ENCODE peak calls at places on chromosomes 11 and 22, in nine cellular contexts. Z, U, N, O, E, W, L, S and K are unnamed samples.

GRCh38 chr11:12248330-12248729 is 129.0 kb upstream of the PARVA start:
- DNase-seq in Z (no peak), U (no peak), N (peak), O (no peak), E (no peak), W (no peak), L (no peak), S (peak), K (peak)

GRCh38 chr22:17972385-17973181 is 51.8 kb downstream of the MICAL3 start:
- DNase-seq in Z (no peak), U (no peak), N (peak), O (peak), E (peak), W (no peak), L (peak), S (no peak), K (no peak)

GRCh38 chr22:27845603-27846100 is 44.1 kb upstream of the MN1 start:
- DNase-seq in Z (no peak), U (no peak), N (no peak), O (no peak), E (no peak), W (no peak), L (no peak), S (no peak), K (no peak)

GRCh38 chr11:115616941-115617340 is 112.7 kb upstream of the CADM1 start:
- DNase-seq in Z (peak), U (no peak), N (peak), O (peak), E (no peak), W (no peak), L (no peak), S (no peak), K (no peak)

GRCh38 chr11:6498121-6498520 is 1.0 kb downstream of the DNHD1 start:
- DNase-seq in Z (no peak), U (no peak), N (peak), O (no peak), E (no peak), W (no peak), L (no peak), S (no peak), K (no peak)

GRCh38 chr22:29523761-29524160 is 29.8 kb downstream of the THOC5 start:
- DNase-seq in Z (no peak), U (no peak), N (no peak), O (no peak), E (no peak), W (no peak), L (no peak), S (no peak), K (no peak)

GRCh38 chr11:86591631-86592030 is 80.8 kb downstream of the ME3 start:
- DNase-seq in Z (no peak), U (no peak), N (no peak), O (no peak), E (no peak), W (no peak), L (no peak), S (no peak), K (no peak)

GRCh38 chr11:1238767-1239595 is 16.1 kb downstream of the MUC5B start:
- DNase-seq in Z (peak), U (peak), N (no peak), O (no peak), E (no peak), W (no peak), L (peak), S (peak), K (peak)

GRCh38 chr11:16526947-16527346 is 170.6 kb upstream of the SOX6 start:
- DNase-seq in Z (no peak), U (no peak), N (no peak), O (no peak), E (no peak), W (no peak), L (no peak), S (no peak), K (no peak)

GRCh38 chr11:59557940-59558643 is 46.8 kb downstream of the OR4D9 start:
- DNase-seq in Z (no peak), U (no peak), N (peak), O (no peak), E (no peak), W (no peak), L (no peak), S (no peak), K (no peak)

DNA sequence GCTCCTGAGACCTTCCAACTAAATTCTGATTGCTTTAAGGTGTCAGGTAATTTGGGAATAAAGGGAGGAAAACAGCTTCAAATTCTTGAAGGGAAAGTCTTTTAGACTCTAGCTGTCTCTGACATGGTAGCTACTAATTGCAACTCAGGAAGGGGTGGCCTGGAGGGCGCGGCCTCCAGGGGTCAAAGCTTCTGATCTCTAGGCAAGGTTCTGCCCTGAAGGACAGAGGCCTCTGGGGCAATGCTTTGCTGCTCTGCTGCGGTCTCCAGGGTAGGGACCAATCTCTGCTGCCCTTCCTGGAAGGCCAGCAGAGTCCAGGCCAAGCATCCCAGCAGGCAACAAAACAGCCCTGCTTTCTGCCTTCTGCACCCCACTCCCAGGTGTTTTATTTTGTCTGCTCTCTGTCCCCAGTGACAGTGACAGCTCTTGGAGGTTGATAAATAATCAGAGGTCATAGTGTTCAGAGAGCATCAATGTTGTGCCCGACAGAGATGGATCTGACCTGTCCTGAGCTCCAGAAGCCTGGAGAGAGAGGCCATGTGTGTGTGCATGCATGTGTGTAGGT is 1.8 kb upstream of the TUB start:
- DNase-seq in Z (no peak), U (no peak), N (no peak), O (no peak), E (no peak), W (no peak), L (no peak), S (no peak), K (no peak)
- TF ChIP-seq CTCF in Z (no peak), U (no peak), N (no peak), O (no peak), E (no peak), W (no peak), L (no peak), S (no peak), K (no peak)

GRCh38 chr11:94708176-94708575 is 60.0 kb upstream of the AMOTL1 start:
- DNase-seq in Z (no peak), U (no peak), N (no peak), O (no peak), E (no peak), W (no peak), L (no peak), S (no peak), K (no peak)

GRCh38 chr11:94705419-94705818 is 62.7 kb upstream of the AMOTL1 start:
- DNase-seq in Z (no peak), U (no peak), N (no peak), O (no peak), E (no peak), W (no peak), L (no peak), S (no peak), K (no peak)

GRCh38 chr11:94706211-94706610 is 61.9 kb upstream of the AMOTL1 start:
- DNase-seq in Z (no peak), U (no peak), N (peak), O (no peak), E (peak), W (peak), L (peak), S (no peak), K (no peak)

GRCh38 chr11:94700631-94701030 is 67.5 kb upstream of the AMOTL1 start:
- DNase-seq in Z (no peak), U (no peak), N (no peak), O (no peak), E (no peak), W (no peak), L (no peak), S (no peak), K (no peak)

DNA sequence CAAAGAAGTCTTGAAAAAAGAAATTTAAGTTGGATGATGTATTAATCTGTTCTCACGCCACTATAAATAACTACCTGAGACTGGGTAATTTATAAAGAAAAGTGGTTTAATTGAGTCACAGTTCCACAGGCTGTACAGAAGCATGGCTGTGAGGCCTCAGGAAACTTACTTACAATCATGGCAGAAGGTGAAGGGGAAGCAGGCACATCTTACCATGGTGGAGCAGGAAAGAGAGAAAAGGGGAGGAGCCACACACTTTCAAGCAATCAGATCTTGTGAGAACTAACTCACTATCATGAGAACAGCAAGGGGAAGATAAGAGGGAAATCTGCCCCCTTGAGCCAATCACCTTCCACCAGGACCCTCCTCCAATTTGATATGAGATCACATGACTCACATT is 65.7 kb upstream of the AMOTL1 start:
- DNase-seq in Z (no peak), U (no peak), N (no peak), O (no peak), E (no peak), W (no peak), L (no peak), S (no peak), K (no peak)
- TF ChIP-seq CTCF in Z (no peak), U (no peak), N (no peak), O (no peak), E (no peak), W (no peak), L (no peak), S (no peak), K (no peak)

DNA sequence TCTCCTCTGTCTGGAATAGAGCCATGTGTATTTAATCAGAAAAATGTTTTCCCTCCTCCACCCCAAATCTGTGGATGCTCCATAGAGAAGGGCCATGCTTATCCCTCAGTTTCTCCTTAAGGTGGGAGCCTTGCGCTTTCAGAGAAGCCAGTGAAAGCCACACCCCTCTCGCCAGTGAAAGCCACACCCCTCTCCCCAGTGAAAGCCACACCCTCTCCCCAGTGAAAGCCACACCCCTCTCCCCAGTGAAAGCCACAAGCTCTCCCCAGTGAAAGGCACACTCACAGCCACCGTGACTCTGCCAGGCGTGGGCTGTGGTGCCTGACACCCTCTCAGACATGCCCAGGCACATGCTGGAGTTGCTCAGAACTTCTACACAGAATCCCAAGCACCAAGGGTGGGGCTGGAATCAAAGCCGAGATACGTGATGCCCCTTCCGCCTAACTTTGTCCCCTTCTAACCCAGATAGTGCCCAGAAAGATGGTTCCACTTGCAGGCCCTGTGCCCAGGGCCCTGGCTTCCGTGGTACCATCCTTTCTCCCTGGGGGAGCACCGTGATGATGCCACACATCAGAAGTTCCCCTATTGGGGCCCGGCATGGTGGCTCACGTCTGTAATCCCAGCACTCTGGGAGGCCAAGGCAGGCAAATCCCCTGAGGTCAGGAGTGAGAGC is 16.5 kb upstream of the PRR5 start:
- DNase-seq in Z (peak), U (peak), N (peak), O (no peak), E (peak), W (peak), L (peak), S (peak), K (no peak)
- TF ChIP-seq CTCF in Z (no peak), U (no peak), N (no peak), O (no peak), E (no peak), W (no peak), L (no peak), S (no peak), K (no peak)

DNA sequence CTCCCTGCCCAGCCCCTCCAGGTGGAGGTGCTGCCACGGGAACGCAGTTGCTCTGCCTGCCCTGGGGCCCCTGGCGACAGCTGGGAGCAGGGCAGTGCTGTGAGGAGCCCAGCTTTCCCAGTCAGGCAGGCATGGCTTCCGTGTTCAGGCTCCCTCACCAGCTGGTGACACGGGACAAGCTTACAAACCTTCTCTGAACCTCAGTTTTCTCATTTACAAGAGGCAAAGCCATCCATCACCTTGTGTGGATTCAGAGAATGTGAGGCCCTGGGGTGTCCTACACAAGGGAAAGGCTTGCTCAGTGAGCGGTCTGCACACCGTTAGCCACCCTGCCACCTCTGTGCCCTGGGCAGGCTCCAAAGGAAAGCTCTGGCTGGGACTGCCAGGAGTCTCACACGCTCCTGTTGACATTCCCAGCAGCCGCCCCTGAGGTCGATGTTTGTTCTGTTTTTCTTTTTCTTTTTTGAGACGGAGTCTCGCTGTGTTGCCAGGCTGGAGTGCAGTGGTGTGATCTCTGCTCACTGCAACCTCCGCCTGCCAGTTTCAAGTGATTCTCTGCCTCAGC is 23.5 kb downstream of the SUN2 start:
- DNase-seq in Z (no peak), U (no peak), N (no peak), O (no peak), E (no peak), W (no peak), L (no peak), S (no peak), K (no peak)
- TF ChIP-seq CTCF in Z (no peak), U (no peak), N (no peak), O (no peak), E (no peak), W (no peak), L (no peak), S (no peak), K (no peak)

GRCh38 chr11:45771194-45771941 is 33.6 kb upstream of the SLC35C1 start:
- DNase-seq in Z (peak), U (peak), N (peak), O (no peak), E (peak), W (peak), L (peak), S (peak), K (peak)
- TF ChIP-seq CTCF in Z (peak), U (peak), N (peak), O (peak), E (peak), W (peak), L (peak), S (peak), K (peak)